ENCODE peak calls at places on chromosomes 5 and 9, in four cellular contexts. U, O, N and W are unnamed samples.

GRCh38 chr9:4306066-4306787 is 6.4 kb upstream of the GLIS3 start:
- DNase-seq in U (no peak), O (peak), N (no peak), W (no peak)

GRCh38 chr5:180253036-180253824 is 38.7 kb downstream of the MAPK9 start:
- DNase-seq in N (no peak), O (no peak), U (no peak), W (peak)

GRCh38 chr5:115472601-115473000 is 72.0 kb downstream of the FEM1C start:
- DNase-seq in U (no peak), N (no peak), O (no peak), W (no peak)

GRCh38 chr5:137415231-137415681 is 83.9 kb downstream of the SPOCK1 start:
- DNase-seq in N (no peak), O (no peak), U (no peak), W (no peak)

GRCh38 chr9:34522091-34522887 is 501 bp downstream of the ENHO start:
- DNase-seq in O (no peak), U (no peak), N (no peak), W (no peak)

GRCh38 chr5:107615173-107615856 is 55.4 kb downstream of the EFNA5 start:
- DNase-seq in N (no peak), O (no peak), U (no peak), W (no peak)

GRCh38 chr9:92406506-92406905 is 2.1 kb upstream of the OGN start:
- DNase-seq in U (no peak), O (no peak), N (no peak), W (no peak)

GRCh38 chr9:136107155-136107952 is 11.3 kb downstream of the TMEM250 start:
- DNase-seq in O (no peak), N (peak), U (no peak), W (no peak)

GRCh38 chr5:122424211-122424610 is 112.2 kb downstream of the SNCAIP start:
- DNase-seq in N (no peak), U (no peak), O (no peak), W (no peak)

GRCh38 chr5:3599283-3600105 is 3.9 kb downstream of the IRX1 start:
- DNase-seq in O (no peak), N (no peak), U (peak), W (no peak)

GRCh38 chr9:81787747-81788632 is 98.6 kb upstream of the TLE1 start:
- DNase-seq in N (no peak), O (peak), U (no peak), W (no peak)

GRCh38 chr9:134891713-134892112 is 11.1 kb downstream of the FCN2 start:
- DNase-seq in O (no peak), N (no peak), U (no peak), W (no peak)

GRCh38 chr9:92438900-92439526 is 14.7 kb upstream of the OMD start:
- DNase-seq in N (no peak), O (no peak), U (no peak), W (no peak)

GRCh38 chr9:32590476-32590875 is 17.5 kb upstream of the NDUFB6 start:
- DNase-seq in O (no peak), N (no peak), U (no peak), W (no peak)

GRCh38 chr9:32590898-32591297 is 17.9 kb upstream of the NDUFB6 start:
- DNase-seq in O (no peak), U (no peak), N (no peak), W (no peak)

GRCh38 chr9:32596936-32597335 is 24.0 kb upstream of the NDUFB6 start:
- DNase-seq in N (no peak), U (no peak), O (no peak), W (no peak)

GRCh38 chr9:32596096-32596865 is 23.3 kb upstream of the NDUFB6 start:
- DNase-seq in U (no peak), N (no peak), O (no peak), W (no peak)
- TF ChIP-seq ELF4 in U (no peak), N (no peak), O (no peak), W (no peak)

DNA sequence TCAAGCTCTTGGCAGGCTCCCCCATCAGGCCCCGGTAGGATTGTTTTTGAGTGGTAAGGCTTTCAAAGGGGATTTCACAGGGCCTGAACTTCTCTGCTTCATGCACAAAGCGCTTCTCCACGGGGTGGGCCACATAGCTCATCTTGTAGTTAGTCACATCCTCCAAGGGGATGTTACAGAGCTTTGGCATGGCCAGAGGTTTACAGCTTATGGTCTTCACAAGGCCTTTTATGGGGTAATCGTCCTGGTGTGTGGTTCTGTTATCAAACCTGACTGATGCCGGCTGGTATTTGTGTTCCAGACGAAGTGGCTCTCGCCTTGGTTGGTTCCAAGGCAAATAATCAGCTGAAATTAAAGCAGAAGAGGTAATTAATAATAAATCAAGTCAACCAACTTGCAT is 104.3 kb downstream of the SAXO1 start:
- DNase-seq in N (no peak), O (no peak), U (no peak), W (no peak)
- TF ChIP-seq ELF4 in N (no peak), O (no peak), U (no peak), W (no peak)

DNA sequence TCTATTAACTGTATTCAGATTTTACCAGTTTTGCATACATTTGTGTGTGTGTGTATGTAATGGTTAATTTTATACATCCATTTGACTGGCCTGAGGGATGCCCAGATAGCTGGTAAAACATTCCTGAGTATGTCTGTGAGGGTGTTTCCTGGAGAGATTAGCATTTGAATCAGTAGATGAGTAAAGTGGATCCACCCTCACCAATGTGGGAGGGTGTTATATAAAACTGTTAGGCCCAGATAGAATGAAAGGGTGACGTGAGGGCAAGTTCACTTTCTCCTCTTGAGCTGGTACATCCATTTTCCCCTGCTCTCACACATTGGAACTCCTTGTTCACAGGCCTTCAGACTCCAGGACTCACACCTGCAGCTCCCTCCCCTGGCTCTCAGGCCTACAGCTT is 88.7 kb downstream of the EMB start:
- DNase-seq in N (no peak), U (no peak), O (no peak), W (no peak)
- TF ChIP-seq ELF4 in N (no peak), U (no peak), O (no peak), W (no peak)

DNA sequence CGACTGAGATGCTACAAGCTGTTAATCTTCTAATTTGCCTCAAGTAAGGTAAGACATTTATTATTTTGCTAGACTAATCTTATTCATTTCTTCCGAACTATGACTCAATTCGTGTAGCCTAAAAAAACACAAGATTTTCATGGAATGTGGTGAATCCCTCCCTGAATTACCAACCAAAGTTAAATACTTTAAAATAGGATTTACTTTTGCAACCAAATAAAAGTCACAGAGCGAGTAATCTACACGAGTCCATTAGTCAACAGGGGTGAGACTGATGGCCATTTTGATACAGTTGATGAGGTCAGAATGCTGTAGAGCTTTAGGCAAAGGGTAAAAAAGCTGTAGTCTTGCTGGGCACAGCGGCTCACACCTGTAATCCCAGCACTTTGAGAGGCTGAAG is 13.1 kb upstream of the BNC2 start:
- DNase-seq in N (no peak), O (no peak), U (no peak), W (no peak)
- TF ChIP-seq ELF4 in N (no peak), O (no peak), U (no peak), W (no peak)

GRCh38 chr5:151924564-151925395 is at the start of gene GLRA1:
- DNase-seq in N (peak), U (peak), O (peak), W (peak)

GRCh38 chr5:151926186-151926585 is 1.5 kb upstream of the GLRA1 start:
- DNase-seq in N (no peak), U (no peak), O (no peak), W (no peak)

GRCh38 chr5:151923865-151924264 is 786 bp downstream of the GLRA1 start:
- DNase-seq in U (peak), N (peak), O (no peak), W (peak)

GRCh38 chr5:151931260-151931659 is 6.6 kb upstream of the GLRA1 start:
- DNase-seq in U (no peak), O (no peak), N (no peak), W (no peak)

DNA sequence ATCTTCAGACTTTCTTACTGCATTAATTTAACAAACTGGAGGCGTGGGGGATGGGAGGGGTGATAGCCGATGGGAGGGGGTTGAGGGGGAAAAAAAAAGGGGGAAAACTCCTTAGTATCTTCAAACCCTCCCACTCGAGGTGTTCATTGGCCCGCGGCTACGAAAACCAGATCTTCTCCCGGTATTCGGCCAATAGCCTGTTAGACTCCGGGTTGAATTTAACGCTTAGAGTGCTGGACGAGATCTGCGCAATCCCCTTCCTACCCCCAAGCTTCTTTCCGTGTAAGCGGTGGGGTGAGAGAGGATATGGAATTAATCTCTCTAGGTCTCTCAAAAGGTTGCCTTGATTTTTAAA is 722 bp upstream of the GLRA1 start:
- DNase-seq in O (no peak), N (no peak), U (no peak), W (no peak)
- TF ChIP-seq ELF4 in O (no peak), N (no peak), U (no peak), W (no peak)